ENCODE peak calls at places on chromosome 15, in seven cellular contexts. D is kidney, W is brain microvascular endothelial cell, A is skeletal muscle cell, O is psoas muscle, V is A549, P is endothelial cell of umbilical vein. I is an unnamed sample.

GRCh38 chr15:48358681-48359152 is 27.5 kb downstream of the DUT start:
- DNase-seq in P (peak; percentile 82), V (no peak), A (no peak), O (no peak), W (no peak), D (no peak), I (peak; percentile 41)

GRCh38 chr15:39741258-39741657 is 41.4 kb downstream of the FSIP1 start:
- DNase-seq in A (peak; percentile 51), V (no peak), W (peak; percentile 6), D (no peak), O (no peak), P (no peak), I (peak; percentile 62)

GRCh38 chr15:72342385-72342784 is 22.4 kb upstream of the CELF6 start:
- DNase-seq in V (peak; percentile 63), A (no peak), D (no peak), W (peak; percentile 16), P (peak; percentile 31), O (no peak), I (no peak)

GRCh38 chr15:73985101-73985873 is 6.8 kb downstream of the STOML1 start:
- DNase-seq in P (no peak), W (no peak), V (no peak), A (no peak), O (no peak), D (peak; percentile 50), I (peak; percentile 71)

GRCh38 chr15:65851981-65852380 is 17.3 kb upstream of the RAB11A start:
- DNase-seq in V (no peak), P (no peak), A (no peak), W (no peak), D (no peak), O (no peak), I (no peak)

GRCh38 chr15:98943609-98944111 is 63.9 kb downstream of the PGPEP1L start:
- DNase-seq in W (no peak), O (peak; percentile 61), P (no peak), D (no peak), A (no peak), V (no peak), I (no peak)

GRCh38 chr15:83205725-83206324 is 1.8 kb downstream of the HDGFL3 start:
- DNase-seq in D (no peak), V (no peak), O (no peak), P (peak; percentile 97), A (peak; percentile 79), W (peak; percentile 93), I (peak; percentile 57)

GRCh38 chr15:29156521-29156920 is 113.1 kb downstream of the NSMCE3 start:
- DNase-seq in W (no peak), V (no peak), P (no peak), A (no peak), O (no peak), D (no peak), I (no peak)

GRCh38 chr15:47402829-47403228 is 314.5 kb upstream of the SEMA6D start:
- DNase-seq in O (no peak), A (no peak), W (no peak), P (no peak), D (no peak), V (no peak), I (no peak)

GRCh38 chr15:78567541-78567940 is 2.2 kb downstream of the CHRNA5 start:
- DNase-seq in O (no peak), A (no peak), D (no peak), V (no peak), W (no peak), P (no peak), I (no peak)

GRCh38 chr15:78565097-78565950 is at the start of gene CHRNA5:
- DNase-seq in A (peak; percentile 37), W (peak; percentile 89), V (peak; percentile 94), D (peak; percentile 90), P (peak; percentile 85), O (peak; percentile 69), I (peak; percentile 78)

GRCh38 chr15:78563092-78563491 is 2.2 kb upstream of the CHRNA5 start:
- DNase-seq in V (no peak), D (no peak), A (no peak), W (no peak), P (no peak), O (no peak), I (no peak)

GRCh38 chr15:78565951-78566774 is 843 bp downstream of the CHRNA5 start:
- DNase-seq in W (no peak), A (no peak), O (no peak), P (peak; percentile 42), V (peak; percentile 55), D (no peak), I (peak; percentile 57)

GRCh38 chr15:78564743-78565096 is 600 bp upstream of the CHRNA5 start:
- DNase-seq in W (no peak), D (peak; percentile 72), P (no peak), O (no peak), V (no peak), A (no peak), I (no peak)
- H3K4me3 ChIP-seq in W (no peak overlapping the region), D (no peak overlapping the region), P (no peak overlapping the region), O (peak overlapping the region; percentile 72), V (peak overlapping the region; percentile 73), A (no peak overlapping the region), I (no peak overlapping the region)

GRCh38 chr15:69457304-69458280 is 5.0 kb downstream of the RPLP1 start:
- DNase-seq in V (no peak), A (no peak), D (no peak), P (no peak), W (no peak), O (no peak), I (no peak)

GRCh38 chr15:69451951-69452701 is 492 bp upstream of the RPLP1 start:
- DNase-seq in A (no peak), V (peak; percentile 45), D (peak; percentile 82), W (peak; percentile 22), P (no peak), O (no peak), I (peak; percentile 63)

GRCh38 chr15:69452702-69453513 is at the start of gene RPLP1:
- DNase-seq in W (peak; percentile 91), V (peak; percentile 97), D (peak; percentile 99), O (peak; percentile 96), P (peak; percentile 95), A (peak; percentile 80), I (peak; percentile 98)

GRCh38 chr15:69456208-69457166 is 3.9 kb downstream of the RPLP1 start:
- DNase-seq in W (no peak), V (no peak), O (no peak), D (no peak), A (no peak), P (no peak), I (no peak)

DNA sequence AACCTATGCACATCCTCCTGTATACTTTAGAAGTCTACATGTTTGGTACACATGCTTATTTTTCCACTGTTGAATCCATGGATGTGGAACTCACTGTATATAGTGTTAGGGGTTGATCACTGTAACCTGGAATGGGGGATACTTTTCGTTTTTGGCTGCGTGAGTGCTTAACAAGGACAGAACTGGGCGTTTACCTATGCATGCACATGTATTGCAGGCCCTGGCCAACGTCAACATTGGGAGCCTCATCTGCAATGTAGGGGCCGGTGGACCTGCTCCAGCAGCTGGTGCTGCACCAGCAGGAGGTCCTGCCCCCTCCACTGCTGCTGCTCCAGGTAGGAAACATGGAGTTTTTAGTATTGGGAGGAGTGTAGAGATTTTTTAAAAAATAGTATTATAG is 2.3 kb downstream of the RPLP1 start:
- DNase-seq in P (no peak), V (no peak), D (no peak), A (no peak), W (no peak), O (no peak), I (no peak)
- H3K4me3 ChIP-seq in P (no peak overlapping the region), V (peak overlapping the region; percentile 94), D (no peak overlapping the region), A (peak overlapping the region; percentile 98), W (peak overlapping the region; percentile 93), O (peak overlapping the region; percentile 73), I (peak overlapping the region; percentile 74)

GRCh38 chr15:31214864-31215489 is 111.7 kb upstream of the KLF13 start:
- DNase-seq in D (peak; percentile 88), A (no peak), V (peak; percentile 35), W (no peak), P (no peak), O (peak; percentile 32), I (peak; percentile 71)
- H3K4me3 ChIP-seq in D (no peak overlapping the region), A (no peak overlapping the region), V (peak overlapping the region; percentile 69), W (no peak overlapping the region), P (no peak overlapping the region), O (peak overlapping the region; percentile 72), I (peak overlapping the region; percentile 45)

DNA sequence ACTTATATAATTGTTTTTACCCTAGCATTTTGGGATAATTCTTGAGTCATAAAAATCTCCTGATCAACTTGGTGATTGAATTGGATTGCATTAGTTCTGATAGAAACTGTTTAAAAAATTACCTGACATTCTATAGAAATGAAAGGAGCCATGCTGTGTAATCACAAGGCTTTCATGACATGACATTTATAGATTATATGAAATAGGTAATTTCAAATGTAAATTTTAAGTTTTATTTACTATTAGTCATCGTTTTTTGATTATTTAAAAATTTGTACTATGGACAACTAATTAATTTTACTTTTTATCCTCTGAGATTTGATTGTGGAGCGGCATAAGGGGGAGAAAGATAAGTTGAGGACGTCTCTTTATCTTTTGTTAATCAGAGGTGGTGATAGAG is 12.3 kb upstream of the CHD2 start:
- DNase-seq in D (no peak), A (no peak), O (no peak), P (no peak), V (no peak), W (no peak), I (no peak)
- H3K4me3 ChIP-seq in D (peak overlapping the region; percentile 40), A (no peak overlapping the region), O (peak overlapping the region; percentile 83), P (no peak overlapping the region), V (peak overlapping the region; percentile 85), W (no peak overlapping the region), I (no peak overlapping the region)